ENCODE peak calls at places on chromosomes 1 and 21, in seven cellular contexts. Z, X, I, Q, B, Y and V are unnamed samples.

GRCh38 chr21:43318841-43319781 is 107.8 kb downstream of the SIK1 start:
- DNase-seq in Z (no peak), X (no peak), I (peak; percentile 16), Q (no peak), B (no peak), Y (no peak), V (no peak)

GRCh38 chr1:155320661-155321576 is at the start of gene RUSC1:
- DNase-seq in Z (peak; percentile 56), X (no peak), I (no peak), Q (no peak), B (peak; percentile 89), Y (no peak), V (no peak)

GRCh38 chr1:55062801-55063561 is 23.6 kb downstream of the PCSK9 start:
- DNase-seq in Z (no peak), X (no peak), I (no peak), Q (no peak), B (no peak), Y (no peak), V (peak; percentile 90)

GRCh38 chr1:205259361-205259832 is 31.7 kb downstream of the TMCC2 start:
- DNase-seq in Z (no peak), X (peak; percentile 55), I (no peak), Q (no peak), B (no peak), Y (no peak), V (no peak)

GRCh38 chr1:115771847-115772457 is 3.4 kb upstream of the CASQ2 start:
- DNase-seq in Z (peak; percentile 91), X (peak; percentile 83), I (peak; percentile 54), Q (peak; percentile 58), B (peak; percentile 75), Y (peak; percentile 69), V (no peak)

GRCh38 chr1:225863167-225863566 is 19.0 kb downstream of the TMEM63A start:
- DNase-seq in Z (no peak), X (no peak), I (no peak), Q (no peak), B (no peak), Y (no peak), V (no peak)

GRCh38 chr1:41681331-41682136 is 197.1 kb upstream of the EDN2 start:
- DNase-seq in Z (no peak), X (peak; percentile 50), I (no peak), Q (no peak), B (no peak), Y (no peak), V (no peak)

GRCh38 chr1:200366577-200367253 is 43.1 kb downstream of the ZNF281 start:
- DNase-seq in Z (no peak), X (no peak), I (no peak), Q (no peak), B (no peak), Y (no peak), V (no peak)

GRCh38 chr1:91731815-91732214 is 154.1 kb downstream of the TGFBR3 start:
- DNase-seq in Z (peak; percentile 77), X (no peak), I (no peak), Q (peak; percentile 69), B (no peak), Y (no peak), V (no peak)

GRCh38 chr1:79554620-79555160 is 548.2 kb upstream of the ADGRL4 start:
- DNase-seq in Z (no peak), X (no peak), I (no peak), Q (no peak), B (no peak), Y (no peak), V (no peak)

GRCh38 chr1:2368053-2368744 is 23.2 kb downstream of the MORN1 start:
- DNase-seq in Z (no peak), X (no peak), I (no peak), Q (no peak), B (no peak), Y (no peak), V (peak; percentile 21)

GRCh38 chr1:21175324-21175669 is 1.4 kb downstream of the EIF4G3 start:
- DNase-seq in Z (peak; percentile 56), X (no peak), I (no peak), Q (no peak), B (no peak), Y (no peak), V (no peak)

GRCh38 chr1:93344886-93345632 is 648 bp upstream of the DR1 start:
- DNase-seq in Z (no peak), X (no peak), I (no peak), Q (no peak), B (no peak), Y (no peak), V (no peak)

GRCh38 chr1:55359611-55360010 is 144.4 kb upstream of the USP24 start:
- DNase-seq in Z (no peak), X (no peak), I (no peak), Q (no peak), B (no peak), Y (no peak), V (no peak)

GRCh38 chr1:3705341-3705950 is 46.8 kb upstream of the CCDC27 start:
- DNase-seq in Z (no peak), X (no peak), I (no peak), Q (no peak), B (no peak), Y (no peak), V (no peak)

GRCh38 chr21:17101696-17102095 is 411.1 kb upstream of the CXADR start:
- DNase-seq in Z (no peak), X (no peak), I (no peak), Q (no peak), B (no peak), Y (no peak), V (no peak)

GRCh38 chr1:100736766-100737165 is 17.2 kb downstream of the VCAM1 start:
- DNase-seq in Z (peak; percentile 57), X (peak; percentile 55), I (peak; percentile 18), Q (no peak), B (no peak), Y (peak; percentile 38), V (no peak)

GRCh38 chr21:17660862-17661261 is 48.2 kb upstream of the BTG3 start:
- DNase-seq in Z (no peak), X (no peak), I (no peak), Q (no peak), B (no peak), Y (no peak), V (no peak)

GRCh38 chr1:161133220-161133740 is 813 bp upstream of the DEDD start:
- DNase-seq in Z (no peak), X (no peak), I (no peak), Q (no peak), B (no peak), Y (no peak), V (no peak)

GRCh38 chr21:34812510-34813265 is 143.9 kb downstream of the CLIC6 start:
- DNase-seq in Z (peak; percentile 92), X (no peak), I (peak; percentile 95), Q (no peak), B (no peak), Y (peak; percentile 69), V (no peak)

GRCh38 chr1:221435510-221435909 is 306.4 kb downstream of the DUSP10 start:
- DNase-seq in Z (peak; percentile 84), X (no peak), I (peak; percentile 65), Q (no peak), B (no peak), Y (no peak), V (no peak)

GRCh38 chr1:63143482-63143881 is 178.9 kb upstream of the FOXD3 start:
- DNase-seq in Z (no peak), X (no peak), I (no peak), Q (no peak), B (no peak), Y (no peak), V (no peak)

GRCh38 chr1:63147783-63148182 is 174.6 kb upstream of the FOXD3 start:
- DNase-seq in Z (no peak), X (no peak), I (no peak), Q (no peak), B (no peak), Y (no peak), V (no peak)

GRCh38 chr1:63152572-63152971 is 169.8 kb upstream of the FOXD3 start:
- DNase-seq in Z (no peak), X (no peak), I (no peak), Q (no peak), B (no peak), Y (no peak), V (no peak)

DNA sequence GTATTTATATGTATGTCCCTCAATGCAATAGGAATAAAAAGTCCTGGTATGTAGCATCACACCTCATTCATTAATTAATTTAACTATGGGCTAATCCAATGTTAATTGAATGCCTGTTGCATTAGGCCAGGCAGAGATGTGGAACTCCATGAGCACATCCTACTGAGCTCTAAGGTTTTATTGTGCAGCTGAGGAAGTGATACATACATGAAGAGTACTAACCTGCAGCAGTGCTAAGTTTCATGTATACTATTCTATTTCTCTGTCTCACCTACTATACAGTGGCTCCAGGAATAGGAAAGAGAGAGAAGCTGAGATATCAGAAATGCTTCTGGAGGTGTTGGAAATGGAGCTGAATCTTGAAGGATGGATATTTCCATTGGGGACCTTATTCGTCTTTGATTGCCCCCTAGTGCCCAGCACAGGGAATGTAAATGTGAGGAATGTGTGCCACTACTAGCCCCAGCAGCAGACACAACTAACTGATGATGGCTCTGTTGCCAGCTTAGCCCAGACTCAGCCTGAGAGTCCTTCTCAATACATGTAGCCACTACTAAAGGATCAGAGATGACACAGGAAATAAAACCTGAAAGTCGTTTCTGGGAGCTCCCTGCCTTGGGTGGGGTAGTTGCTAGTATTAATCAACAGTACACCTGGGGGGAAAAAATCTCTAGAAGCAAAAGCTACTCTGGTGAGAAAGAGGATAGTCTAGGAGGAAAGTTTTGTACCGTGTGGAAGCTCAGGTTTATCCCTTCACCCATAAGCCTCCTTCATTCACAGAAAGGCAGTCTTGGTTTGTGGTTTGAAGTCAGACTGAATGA is 173.3 kb upstream of the FOXD3 start:
- DNase-seq in Z (peak; percentile 67), X (peak; percentile 16), I (peak; percentile 3), Q (peak; percentile 63), B (no peak), Y (no peak), V (no peak)
- TF ChIP-seq CTCF in Z (peak; percentile 80), X (peak; percentile 69), I (peak; percentile 67), Q (peak; percentile 68), B (no peak), Y (peak; percentile 79), V (peak; percentile 86)

DNA sequence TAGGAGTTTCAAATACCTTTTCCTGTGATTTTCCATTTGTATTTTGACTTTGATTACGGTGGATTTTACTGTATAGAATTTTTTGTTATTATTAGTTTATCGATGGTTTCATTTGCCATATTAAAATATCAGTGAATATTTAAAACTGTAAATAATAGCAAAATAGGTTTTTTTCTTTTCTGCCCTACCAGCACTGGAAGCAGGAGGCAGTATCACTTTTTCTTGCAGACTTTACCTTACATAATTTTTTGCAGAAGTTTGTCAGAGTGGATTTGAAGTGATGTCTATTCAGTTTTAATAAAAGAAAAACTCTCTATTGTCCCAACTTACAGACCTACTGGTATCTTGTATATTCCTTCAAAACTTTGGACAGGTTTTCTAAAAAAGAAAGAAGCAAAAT is 213.6 kb downstream of the CENPF start:
- DNase-seq in Z (no peak), X (no peak), I (no peak), Q (no peak), B (no peak), Y (no peak), V (no peak)
- TF ChIP-seq CTCF in Z (peak; percentile 39), X (no peak), I (peak; percentile 29), Q (no peak), B (no peak), Y (no peak), V (peak; percentile 47)

GRCh38 chr21:46420241-46421190 is 38.2 kb upstream of the DIP2A start:
- DNase-seq in Z (no peak), X (no peak), I (no peak), Q (no peak), B (no peak), Y (no peak), V (peak; percentile 76)
- TF ChIP-seq CTCF in Z (no peak), X (no peak), I (no peak), Q (no peak), B (no peak), Y (no peak), V (no peak)

GRCh38 chr1:209641216-209642181 is 10.7 kb downstream of the LAMB3 start:
- DNase-seq in Z (peak; percentile 65), X (no peak), I (no peak), Q (no peak), B (peak; percentile 67), Y (no peak), V (no peak)
- TF ChIP-seq CTCF in Z (no peak), X (no peak), I (no peak), Q (no peak), B (no peak), Y (no peak), V (no peak)